ENCODE peak calls at places on chromosomes 1 and 21, in seven cellular contexts. K is IMR-90; T is effector memory CD4-positive, alpha-beta T cell; U is endodermal cell; I is tibial nerve; X is fibroblast of lung; H is endothelial cell of umbilical vein. O is an unnamed sample.

GRCh38 chr1:184705271-184705670 is 49.4 kb downstream of the EDEM3 start:
- DNase-seq in T (no peak), U (no peak), H (no peak), I (no peak), K (no peak), X (no peak), O (no peak)

GRCh38 chr1:199867601-199868000 is 159.9 kb upstream of the NR5A2 start:
- DNase-seq in K (peak; percentile 23), T (no peak), I (no peak), H (peak; percentile 51), U (peak; percentile 51), X (peak; percentile 31), O (no peak)

GRCh38 chr1:203142684-203143408 is 15.3 kb downstream of the ADORA1 start:
- DNase-seq in I (no peak), X (no peak), H (no peak), K (no peak), T (no peak), U (no peak), O (no peak)

GRCh38 chr21:16279658-16280581 is 550.1 kb downstream of the USP25 start:
- DNase-seq in X (peak; percentile 55), I (peak; percentile 37), T (no peak), K (peak; percentile 10), U (peak; percentile 61), H (peak; percentile 70), O (peak; percentile 71)

GRCh38 chr1:47887060-47887851 is 109.9 kb downstream of the TRABD2B start:
- DNase-seq in I (no peak), T (no peak), K (no peak), H (no peak), X (no peak), U (peak; percentile 72), O (no peak)

GRCh38 chr1:228000416-228000815 is 6.4 kb upstream of the WNT3A start:
- DNase-seq in I (no peak), X (no peak), U (no peak), H (no peak), K (no peak), T (no peak), O (no peak)

GRCh38 chr1:89821322-89822108 is 683 bp downstream of the LRRC8D start:
- DNase-seq in X (peak; percentile 20), I (no peak), K (peak; percentile 22), H (peak; percentile 31), T (peak; percentile 42), U (peak; percentile 86), O (no peak)

GRCh38 chr21:44702973-44703730 is 6.2 kb downstream of the KRTAP10-12 start:
- DNase-seq in X (no peak), U (peak; percentile 66), H (no peak), K (peak; percentile 6), I (no peak), T (no peak), O (no peak)

GRCh38 chr1:181714428-181714827 is 231.1 kb downstream of the CACNA1E start:
- DNase-seq in H (no peak), T (no peak), X (no peak), K (no peak), U (peak; percentile 55), I (no peak), O (no peak)

GRCh38 chr1:228830185-228830953 is 95.1 kb downstream of the RHOU start:
- DNase-seq in T (no peak), I (no peak), U (peak; percentile 61), K (no peak), H (no peak), X (no peak), O (no peak)

GRCh38 chr1:94013331-94013925 is 104.2 kb upstream of the GCLM start:
- DNase-seq in I (no peak), X (no peak), K (no peak), T (no peak), U (no peak), H (no peak), O (no peak)

GRCh38 chr21:40191196-40191595 is 324.0 kb downstream of the PCP4 start:
- DNase-seq in I (no peak), H (no peak), U (no peak), K (no peak), T (no peak), X (no peak), O (no peak)

GRCh38 chr1:154989195-154989860 is 4.1 kb upstream of the LENEP start:
- DNase-seq in H (no peak), K (no peak), U (no peak), X (no peak), T (no peak), I (no peak), O (no peak)

GRCh38 chr1:155300553-155301329 is 497 bp downstream of the PKLR start:
- DNase-seq in H (no peak), K (no peak), X (no peak), I (no peak), U (no peak), T (no peak), O (no peak)

GRCh38 chr21:37855568-37856391 is 60.5 kb downstream of the KCNJ6 start:
- DNase-seq in X (peak; percentile 86), I (no peak), U (no peak), K (peak; percentile 89), T (no peak), H (no peak), O (peak; percentile 32)

GRCh38 chr1:59697138-59697811 is 117.5 kb upstream of the HOOK1 start:
- DNase-seq in H (peak; percentile 42), U (no peak), K (no peak), X (peak; percentile 47), T (peak; percentile 1), I (no peak), O (no peak)

GRCh38 chr1:117599822-117600221 is 6.0 kb upstream of the TENT5C start:
- DNase-seq in U (no peak), K (no peak), T (no peak), X (no peak), H (no peak), I (peak; percentile 14), O (no peak)

GRCh38 chr1:86997538-86997937 is 83.1 kb downstream of the HS2ST1 start:
- DNase-seq in I (no peak), K (no peak), H (no peak), U (no peak), T (no peak), X (no peak), O (no peak)

GRCh38 chr21:45824546-45825208 is 156.9 kb upstream of the COL6A1 start:
- DNase-seq in X (no peak), H (no peak), K (no peak), T (no peak), I (no peak), U (no peak), O (no peak)

GRCh38 chr1:13517193-13517812 is 3.5 kb upstream of the LRRC38 start:
- DNase-seq in K (no peak), T (no peak), H (no peak), U (peak; percentile 90), I (no peak), X (no peak), O (no peak)

GRCh38 chr1:78855258-78855657 is 151.3 kb downstream of the ADGRL4 start:
- DNase-seq in T (no peak), H (no peak), K (no peak), I (no peak), U (no peak), X (no peak), O (no peak)

GRCh38 chr1:155062702-155063411 is 683 bp upstream of the EFNA4 start:
- DNase-seq in U (peak; percentile 98), H (no peak), K (peak; percentile 33), I (peak; percentile 60), X (peak; percentile 44), T (peak; percentile 43), O (peak; percentile 48)

GRCh38 chr1:40986328-40986783 is 6.9 kb downstream of the CTPS1 start:
- DNase-seq in I (no peak), K (no peak), U (no peak), T (no peak), X (no peak), H (no peak), O (no peak)

GRCh38 chr1:91537281-91538069 is 36.8 kb downstream of the CDC7 start:
- DNase-seq in H (no peak), U (no peak), T (no peak), I (peak; percentile 39), X (peak; percentile 86), K (peak; percentile 91), O (peak; percentile 34)

GRCh38 chr1:22260860-22261432 is 118.0 kb upstream of the WNT4 start:
- DNase-seq in X (no peak), I (no peak), U (no peak), H (no peak), K (no peak), T (no peak), O (no peak)
- H3K27ac ChIP-seq in X (no peak overlapping the region), I (no peak overlapping the region), U (no peak overlapping the region), H (no peak overlapping the region), K (no peak overlapping the region), T (no peak overlapping the region), O (no peak overlapping the region)

DNA sequence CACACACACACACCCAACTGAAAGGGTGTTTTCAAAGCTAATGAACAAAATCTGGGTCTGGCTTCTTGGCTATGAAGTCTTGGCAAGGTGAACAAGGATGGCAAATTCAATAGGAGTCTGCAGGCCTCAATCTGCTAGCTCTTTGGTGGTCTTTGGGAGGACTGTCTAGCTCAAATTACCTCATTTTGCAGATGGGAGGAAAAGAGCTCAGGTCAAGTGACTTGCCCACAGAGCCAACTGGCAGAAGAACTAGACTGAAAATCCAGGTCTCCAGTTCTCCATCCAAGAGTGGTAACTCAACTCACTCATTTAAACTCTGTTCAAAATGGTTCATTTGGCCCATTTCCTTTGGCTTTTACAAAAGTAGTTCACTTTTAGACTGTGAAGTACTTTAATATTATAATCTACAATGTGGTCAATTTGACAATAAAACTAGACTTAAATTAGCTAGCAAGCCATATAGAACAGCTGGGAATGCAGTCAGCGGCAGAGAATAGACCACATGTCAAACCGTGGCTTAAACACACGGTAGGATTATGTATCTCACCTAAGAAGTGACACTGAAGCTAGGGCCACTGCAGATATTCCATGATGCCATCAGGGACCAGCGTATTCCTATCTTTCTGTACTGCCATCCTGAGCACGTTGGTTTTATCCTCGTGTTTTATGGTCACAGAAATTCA is 112.9 kb downstream of the APP start:
- DNase-seq in X (no peak), H (no peak), U (no peak), T (no peak), K (no peak), I (no peak), O (no peak)
- H3K27ac ChIP-seq in X (no peak overlapping the region), H (no peak overlapping the region), U (no peak overlapping the region), T (no peak overlapping the region), K (no peak overlapping the region), I (no peak overlapping the region), O (no peak overlapping the region)

GRCh38 chr21:38990424-38990794 is 184.7 kb downstream of the ETS2 start:
- DNase-seq in T (no peak), U (peak; percentile 62), X (no peak), H (no peak), I (no peak), K (no peak), O (no peak)
- H3K27ac ChIP-seq in T (no peak overlapping the region), U (peak overlapping the region; percentile 0), X (peak overlapping the region; percentile 38), H (no peak overlapping the region), I (peak overlapping the region; percentile 33), K (peak overlapping the region; percentile 61), O (no peak overlapping the region)

GRCh38 chr1:42381424-42381673 is 757 bp downstream of the RIMKLA start:
- DNase-seq in T (no peak), I (no peak), K (no peak), X (no peak), U (no peak), H (no peak), O (no peak)

GRCh38 chr1:42380617-42381423 is at the start of gene RIMKLA:
- DNase-seq in H (peak; percentile 20), X (peak; percentile 6), K (peak; percentile 6), U (peak; percentile 90), I (no peak), T (no peak), O (no peak)

GRCh38 chr1:42385283-42385682 is 4.7 kb downstream of the RIMKLA start:
- DNase-seq in H (no peak), T (no peak), U (no peak), K (peak; percentile 15), I (no peak), X (peak; percentile 12), O (peak; percentile 2)

GRCh38 chr1:42379794-42380616 is 587 bp upstream of the RIMKLA start:
- DNase-seq in H (peak; percentile 23), T (no peak), K (peak; percentile 24), X (peak; percentile 28), U (peak; percentile 77), I (no peak), O (peak; percentile 7)
- H3K27ac ChIP-seq in H (no peak overlapping the region), T (no peak overlapping the region), K (no peak overlapping the region), X (no peak overlapping the region), U (no peak overlapping the region), I (no peak overlapping the region), O (no peak overlapping the region)

O was measured in brain microvascular endothelial cell.